ENCODE peak calls at places on chromosomes 1 and 21, in four cellular contexts. A is GM20000, Z is HEK293T, F is NCI-H1092 treated with DMSO at 0.1 percent for 48 hours. G is an unnamed sample.

GRCh38 chr1:40783001-40783905 is at the start of gene KCNQ4:
- DNase-seq in A (peak; percentile 65), Z (peak; percentile 67), F (peak; percentile 15), G (peak; percentile 79)

GRCh38 chr1:192601145-192602048 is 25.8 kb downstream of the RGS1 start:
- DNase-seq in A (peak; percentile 12), Z (no peak), F (no peak), G (no peak)

GRCh38 chr1:113652773-113653172 is 106.5 kb downstream of the PHTF1 start:
- DNase-seq in A (no peak), Z (no peak), F (no peak), G (no peak)

GRCh38 chr1:234309598-234310459 is 63.4 kb upstream of the COA6 start:
- DNase-seq in A (peak; percentile 82), Z (peak; percentile 88), F (peak; percentile 94), G (peak; percentile 63)

GRCh38 chr1:31785020-31785946 is 21.1 kb upstream of the ADGRB2 start:
- DNase-seq in A (no peak), Z (no peak), F (peak; percentile 19), G (no peak)

GRCh38 chr1:32180186-32181060 is 948 bp downstream of the TXLNA start:
- DNase-seq in A (peak; percentile 39), Z (peak; percentile 72), F (peak; percentile 44), G (peak; percentile 68)

GRCh38 chr1:40477680-40478057 is 579 bp downstream of the ZFP69 start:
- DNase-seq in A (peak; percentile 50), Z (peak; percentile 35), F (peak; percentile 67), G (no peak)

GRCh38 chr1:43558346-43558841 is 27.7 kb downstream of the PTPRF start:
- DNase-seq in A (no peak), Z (no peak), F (peak; percentile 82), G (peak; percentile 88)

GRCh38 chr1:234490789-234491479 is 12.0 kb upstream of the TARBP1 start:
- DNase-seq in A (no peak), Z (no peak), F (no peak), G (peak; percentile 34)

GRCh38 chr1:188599313-188599712 is 1770.6 kb downstream of the PLA2G4A start:
- DNase-seq in A (no peak), Z (no peak), F (no peak), G (no peak)

GRCh38 chr1:18730321-18730720 is 99.7 kb downstream of the PAX7 start:
- DNase-seq in A (no peak), Z (no peak), F (no peak), G (no peak)

GRCh38 chr1:33158366-33158765 is 23.5 kb downstream of the TRIM62 start:
- DNase-seq in A (no peak), Z (no peak), F (no peak), G (no peak)

GRCh38 chr21:45019887-45020537 is 54.4 kb upstream of the ADARB1 start:
- DNase-seq in A (no peak), Z (no peak), F (no peak), G (no peak)

GRCh38 chr1:116873680-116874271 is 35.9 kb upstream of the PTGFRN start:
- DNase-seq in A (no peak), Z (no peak), F (no peak), G (no peak)

GRCh38 chr1:11493972-11494655 is 15.2 kb downstream of the DISP3 start:
- DNase-seq in A (no peak), Z (no peak), F (no peak), G (no peak)

GRCh38 chr1:183236158-183236725 is 50.2 kb downstream of the LAMC2 start:
- DNase-seq in A (no peak), Z (no peak), F (no peak), G (peak; percentile 26)

GRCh38 chr1:99634971-99635624 is 10.8 kb upstream of the PALMD start:
- DNase-seq in A (no peak), Z (no peak), F (no peak), G (no peak)

GRCh38 chr1:2414297-2414958 is 2.1 kb upstream of the PEX10 start:
- DNase-seq in A (peak; percentile 89), Z (peak; percentile 72), F (peak; percentile 16), G (peak; percentile 73)

GRCh38 chr1:194067772-194068171 is 881.4 kb upstream of the B3GALT2 start:
- DNase-seq in A (no peak), Z (no peak), F (no peak), G (no peak)

GRCh38 chr1:37001697-37002096 is 32.6 kb downstream of the GRIK3 start:
- DNase-seq in A (no peak), Z (no peak), F (no peak), G (no peak)

GRCh38 chr1:230012742-230013141 is 54.3 kb upstream of the GALNT2 start:
- DNase-seq in A (no peak), Z (no peak), F (no peak), G (no peak)

GRCh38 chr1:208235983-208236761 is 8.0 kb downstream of the PLXNA2 start:
- DNase-seq in A (peak; percentile 32), Z (no peak), F (no peak), G (peak; percentile 83)

GRCh38 chr1:225464851-225465792 is 37.3 kb upstream of the LBR start:
- DNase-seq in A (no peak), Z (no peak), F (no peak), G (no peak)

GRCh38 chr1:46137901-46138300 is 5.5 kb upstream of the PIK3R3 start:
- DNase-seq in A (no peak), Z (no peak), F (no peak), G (peak; percentile 65)

GRCh38 chr1:202131956-202132821 is 9.5 kb downstream of the GPR37L1 start:
- DNase-seq in A (no peak), Z (no peak), F (no peak), G (no peak)

GRCh38 chr1:43522776-43523480 is 7.8 kb upstream of the PTPRF start:
- DNase-seq in A (no peak), Z (no peak), F (no peak), G (no peak)

GRCh38 chr1:12305377-12305776 is 75.5 kb downstream of the VPS13D start:
- DNase-seq in A (no peak), Z (no peak), F (no peak), G (no peak)

GRCh38 chr1:214720561-214720960 is 117.6 kb downstream of the CENPF start:
- DNase-seq in A (no peak), Z (no peak), F (no peak), G (no peak)

GRCh38 chr1:20587639-20588017 is 1.3 kb upstream of the CDA start:
- DNase-seq in A (no peak), Z (no peak), F (no peak), G (no peak)

GRCh38 chr1:8858888-8859706 is 19.4 kb downstream of the ENO1 start:
- DNase-seq in A (no peak), Z (peak; percentile 55), F (peak; percentile 14), G (peak; percentile 77)

GRCh38 chr1:46539968-46540367 is 11.5 kb downstream of the KNCN start:
- DNase-seq in A (no peak), Z (no peak), F (no peak), G (peak; percentile 80)

GRCh38 chr1:170735366-170736263 is 71.7 kb downstream of the PRRX1 start:
- DNase-seq in A (no peak), Z (no peak), F (no peak), G (no peak)

GRCh38 chr21:23861908-23862504 is 1745.3 kb downstream of the MRPL39 start:
- DNase-seq in A (no peak), Z (no peak), F (no peak), G (no peak)

GRCh38 chr21:44964381-44964780 is 24.6 kb downstream of the SLX9 start:
- DNase-seq in A (no peak), Z (no peak), F (no peak), G (no peak)

GRCh38 chr1:41847733-41848132 is 71.0 kb downstream of the HIVEP3 start:
- DNase-seq in A (no peak), Z (no peak), F (no peak), G (peak; percentile 42)

GRCh38 chr1:12609469-12610003 is 8.5 kb downstream of the DHRS3 start:
- DNase-seq in A (no peak), Z (no peak), F (no peak), G (no peak)

GRCh38 chr1:224486801-224487583 is 52.4 kb upstream of the WDR26 start:
- DNase-seq in A (no peak), Z (no peak), F (no peak), G (no peak)

GRCh38 chr1:7539772-7540175 is 231.3 kb upstream of the VAMP3 start:
- DNase-seq in A (no peak), Z (peak; percentile 57), F (peak; percentile 38), G (peak; percentile 65)

GRCh38 chr1:31434101-31434871 is 21.3 kb downstream of the SERINC2 start:
- DNase-seq in A (no peak), Z (no peak), F (no peak), G (no peak)